ENCODE peak calls at places on chromosomes 11 and 22, in six cellular contexts. One of them, this sample, is unnamed.

GRCh38 chr22:45696227-45696626 is 24.6 kb downstream of the ATXN10 start:
- DNase-seq in IMR-90: no peak
- DNase-seq in H1: no peak
- DNase-seq in lower leg skin: no peak
- DNase-seq in A549: no peak
- DNase-seq in ovary: no peak
- DNase-seq in this sample: no peak

GRCh38 chr11:26778000-26778757 is 56.3 kb upstream of the SLC5A12 start:
- DNase-seq in IMR-90: peak; percentile 81
- DNase-seq in H1: no peak
- DNase-seq in lower leg skin: no peak
- DNase-seq in A549: no peak
- DNase-seq in ovary: no peak
- DNase-seq in this sample: no peak

GRCh38 chr11:105371311-105371710 is 231.7 kb upstream of the CARD18 start:
- DNase-seq in IMR-90: no peak
- DNase-seq in H1: no peak
- DNase-seq in lower leg skin: no peak
- DNase-seq in A549: no peak
- DNase-seq in ovary: no peak
- DNase-seq in this sample: no peak

GRCh38 chr22:20437253-20438065 is at the start of gene SCARF2:
- DNase-seq in IMR-90: peak; percentile 62
- DNase-seq in H1: no peak
- DNase-seq in lower leg skin: peak; percentile 92
- DNase-seq in A549: no peak
- DNase-seq in ovary: peak; percentile 81
- DNase-seq in this sample: no peak

GRCh38 chr11:70352074-70352473 is 46.3 kb upstream of the CTTN start:
- DNase-seq in IMR-90: no peak
- DNase-seq in H1: no peak
- DNase-seq in lower leg skin: no peak
- DNase-seq in A549: no peak
- DNase-seq in ovary: no peak
- DNase-seq in this sample: no peak

GRCh38 chr11:106644824-106645223 is 373.5 kb downstream of the GUCY1A2 start:
- DNase-seq in IMR-90: peak; percentile 60
- DNase-seq in H1: no peak
- DNase-seq in lower leg skin: no peak
- DNase-seq in A549: no peak
- DNase-seq in ovary: no peak
- DNase-seq in this sample: no peak

GRCh38 chr11:27012254-27012921 is 18.5 kb downstream of the FIBIN start:
- DNase-seq in IMR-90: peak; percentile 88
- DNase-seq in H1: no peak
- DNase-seq in lower leg skin: no peak
- DNase-seq in A549: no peak
- DNase-seq in ovary: peak; percentile 32
- DNase-seq in this sample: no peak

GRCh38 chr11:75468534-75469340 is 35.7 kb upstream of the KLHL35 start:
- DNase-seq in IMR-90: peak; percentile 93
- DNase-seq in H1: no peak
- DNase-seq in lower leg skin: no peak
- DNase-seq in A549: no peak
- DNase-seq in ovary: peak; percentile 94
- DNase-seq in this sample: no peak

GRCh38 chr22:20636945-20637344 is 129.5 kb downstream of the MED15 start:
- DNase-seq in IMR-90: no peak
- DNase-seq in H1: no peak
- DNase-seq in lower leg skin: no peak
- DNase-seq in A549: no peak
- DNase-seq in ovary: no peak
- DNase-seq in this sample: no peak

GRCh38 chr22:38218661-38219331 is 17.0 kb downstream of the MAFF start:
- DNase-seq in IMR-90: peak; percentile 97
- DNase-seq in H1: peak; percentile 76
- DNase-seq in lower leg skin: peak; percentile 95
- DNase-seq in A549: peak; percentile 87
- DNase-seq in ovary: peak; percentile 86
- DNase-seq in this sample: peak; percentile 88

GRCh38 chr11:31326470-31327148 is 42.9 kb downstream of the DCDC1 start:
- DNase-seq in IMR-90: no peak
- DNase-seq in H1: no peak
- DNase-seq in lower leg skin: no peak
- DNase-seq in A549: no peak
- DNase-seq in ovary: no peak
- DNase-seq in this sample: no peak

GRCh38 chr11:10307411-10308207 is 2.7 kb downstream of the ADM start:
- DNase-seq in IMR-90: peak; percentile 94
- DNase-seq in H1: no peak
- DNase-seq in lower leg skin: peak; percentile 97
- DNase-seq in A549: peak; percentile 93
- DNase-seq in ovary: peak; percentile 90
- DNase-seq in this sample: peak; percentile 95

GRCh38 chr11:75474240-75474639 is 41.2 kb upstream of the KLHL35 start:
- DNase-seq in IMR-90: peak; percentile 20
- DNase-seq in H1: no peak
- DNase-seq in lower leg skin: no peak
- DNase-seq in A549: no peak
- DNase-seq in ovary: no peak
- DNase-seq in this sample: no peak

GRCh38 chr11:30855383-30856006 is 269.3 kb upstream of the MPPED2 start:
- DNase-seq in IMR-90: peak; percentile 29
- DNase-seq in H1: no peak
- DNase-seq in lower leg skin: no peak
- DNase-seq in A549: peak; percentile 9
- DNase-seq in ovary: no peak
- DNase-seq in this sample: no peak

GRCh38 chr22:27241430-27242110 is 560.0 kb downstream of the MN1 start:
- DNase-seq in IMR-90: no peak
- DNase-seq in H1: no peak
- DNase-seq in lower leg skin: no peak
- DNase-seq in A549: no peak
- DNase-seq in ovary: peak; percentile 81
- DNase-seq in this sample: no peak

GRCh38 chr22:17087176-17088131 is 2.7 kb downstream of the IL17RA start:
- DNase-seq in IMR-90: peak; percentile 91
- DNase-seq in H1: no peak
- DNase-seq in lower leg skin: peak; percentile 75
- DNase-seq in A549: no peak
- DNase-seq in ovary: no peak
- DNase-seq in this sample: no peak

GRCh38 chr11:69342588-69343330 is 48.8 kb downstream of the MYEOV start:
- DNase-seq in IMR-90: no peak
- DNase-seq in H1: no peak
- DNase-seq in lower leg skin: peak; percentile 73
- DNase-seq in A549: no peak
- DNase-seq in ovary: no peak
- DNase-seq in this sample: peak; percentile 6

GRCh38 chr11:126683766-126684728 is 316.5 kb downstream of the KIRREL3 start:
- DNase-seq in IMR-90: no peak
- DNase-seq in H1: no peak
- DNase-seq in lower leg skin: no peak
- DNase-seq in A549: no peak
- DNase-seq in ovary: no peak
- DNase-seq in this sample: peak; percentile 41
- TF ChIP-seq POLR2A in IMR-90: no peak
- TF ChIP-seq POLR2A in H1: no peak
- TF ChIP-seq POLR2A in lower leg skin: no peak
- TF ChIP-seq POLR2A in A549: no peak
- TF ChIP-seq POLR2A in ovary: no peak
- TF ChIP-seq POLR2A in this sample: no peak

GRCh38 chr11:1351278-1351937 is 38.3 kb upstream of the BRSK2 start:
- DNase-seq in IMR-90: no peak
- DNase-seq in H1: no peak
- DNase-seq in lower leg skin: no peak
- DNase-seq in A549: peak; percentile 71
- DNase-seq in ovary: no peak
- DNase-seq in this sample: no peak
- TF ChIP-seq POLR2A in IMR-90: no peak
- TF ChIP-seq POLR2A in H1: no peak
- TF ChIP-seq POLR2A in lower leg skin: no peak
- TF ChIP-seq POLR2A in A549: peak; percentile 39
- TF ChIP-seq POLR2A in ovary: no peak
- TF ChIP-seq POLR2A in this sample: no peak

GRCh38 chr11:125568970-125569912 is at the start of gene EI24:
- DNase-seq in IMR-90: peak; percentile 90
- DNase-seq in H1: peak; percentile 87
- DNase-seq in lower leg skin: peak; percentile 96
- DNase-seq in A549: peak; percentile 91
- DNase-seq in ovary: peak; percentile 90
- DNase-seq in this sample: peak; percentile 97
- TF ChIP-seq POLR2A in IMR-90: peak; percentile 71
- TF ChIP-seq POLR2A in H1: peak; percentile 48
- TF ChIP-seq POLR2A in lower leg skin: no peak
- TF ChIP-seq POLR2A in A549: peak; percentile 75
- TF ChIP-seq POLR2A in ovary: peak; percentile 42
- TF ChIP-seq POLR2A in this sample: peak; percentile 66

DNA sequence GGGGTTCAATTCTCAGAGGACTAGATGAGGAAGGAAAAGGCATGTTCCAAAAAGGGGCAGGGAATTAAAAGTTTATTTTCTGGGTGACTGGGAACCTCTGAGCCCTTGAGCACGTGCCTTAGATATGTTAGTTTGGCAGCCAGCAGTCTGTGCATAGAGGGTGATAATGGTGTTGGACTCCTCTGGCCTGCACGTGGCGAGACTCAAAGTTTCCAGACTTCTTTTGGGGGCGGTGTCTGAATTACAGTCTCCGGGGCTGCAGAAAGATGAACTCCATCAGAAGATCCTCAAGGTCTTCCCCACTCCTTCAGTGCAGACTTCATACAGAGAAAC is 861 bp upstream of the ZNRF3 start:
- DNase-seq in IMR-90: no peak
- DNase-seq in H1: no peak
- DNase-seq in lower leg skin: no peak
- DNase-seq in A549: no peak
- DNase-seq in ovary: no peak
- DNase-seq in this sample: no peak
- TF ChIP-seq POLR2A in IMR-90: no peak
- TF ChIP-seq POLR2A in H1: no peak
- TF ChIP-seq POLR2A in lower leg skin: no peak
- TF ChIP-seq POLR2A in A549: no peak
- TF ChIP-seq POLR2A in ovary: no peak
- TF ChIP-seq POLR2A in this sample: no peak